ENCODE peak calls at places on chromosome 1, in nine cellular contexts. I is IMR-90, K is cerebellum, Z is choroid plexus epithelial cell, Q is COR-L47, B is T-cell, C is ELR, S is hypothalamus, T is heart right ventricle. H is an unnamed sample.

GRCh38 chr1:77015748-77016341 is 148.6 kb downstream of the ST6GALNAC5 start:
- DNase-seq in T (no peak), B (no peak), C (no peak), K (no peak), I (no peak), S (no peak), Z (no peak), Q (no peak), H (no peak)

GRCh38 chr1:9371391-9371935 is 78.8 kb downstream of the SPSB1 start:
- DNase-seq in Q (no peak), I (peak), T (peak), C (no peak), Z (peak), B (no peak), S (no peak), K (no peak), H (no peak)

GRCh38 chr1:2150836-2151235 is 43.7 kb downstream of the FAAP20 start:
- DNase-seq in C (no peak), Q (no peak), B (no peak), Z (no peak), S (no peak), K (no peak), I (no peak), T (no peak), H (no peak)

GRCh38 chr1:242185728-242186127 is 186.8 kb upstream of the MAP1LC3C start:
- DNase-seq in Z (no peak), I (no peak), K (peak), C (no peak), T (no peak), S (no peak), B (no peak), Q (peak), H (peak)

GRCh38 chr1:183841950-183842816 is 37.3 kb downstream of the RGL1 start:
- DNase-seq in B (no peak), K (no peak), T (peak), S (no peak), Z (peak), I (peak), Q (no peak), C (peak), H (no peak)

GRCh38 chr1:200556005-200556404 is 64.5 kb downstream of the KIF14 start:
- DNase-seq in Q (peak), S (no peak), C (peak), T (no peak), Z (peak), I (peak), K (no peak), B (no peak), H (no peak)

GRCh38 chr1:41447995-41448770 is 36.3 kb downstream of the EDN2 start:
- DNase-seq in Z (peak), Q (no peak), T (no peak), C (peak), S (no peak), B (no peak), I (no peak), K (no peak), H (peak)

GRCh38 chr1:49841767-49842166 is 182.0 kb downstream of the AGBL4 start:
- DNase-seq in I (no peak), Q (no peak), C (no peak), Z (no peak), T (no peak), K (no peak), S (no peak), B (no peak), H (no peak)

GRCh38 chr1:109441105-109441504 is 14.9 kb upstream of the PSMA5 start:
- DNase-seq in K (no peak), Q (no peak), Z (peak), T (no peak), C (no peak), B (no peak), I (peak), S (no peak), H (no peak)

H was measured in NCI-H146.